ENCODE peak calls at places on chromosomes 7 and 10, in seven cellular contexts. U, E, M, R, A, Z and X are unnamed samples.

GRCh38 chr7:39911167-39911566 is 38.9 kb upstream of the CDK13 start:
- DNase-seq in U (no peak), E (no peak), M (no peak), R (no peak), A (no peak), Z (no peak), X (no peak)

GRCh38 chr10:96305019-96305418 is 785 bp downstream of the DNTT start:
- DNase-seq in U (no peak), E (no peak), M (no peak), R (no peak), A (no peak), Z (no peak), X (no peak)

GRCh38 chr7:149495785-149496641 is 1.6 kb downstream of the ZNF746 start:
- DNase-seq in U (peak; percentile 60), E (no peak), M (peak; percentile 21), R (no peak), A (peak; percentile 86), Z (no peak), X (no peak)

GRCh38 chr10:14377591-14377990 is 46.9 kb upstream of the FRMD4A start:
- DNase-seq in U (no peak), E (no peak), M (no peak), R (no peak), A (no peak), Z (no peak), X (no peak)

GRCh38 chr10:75655791-75656451 is 224.5 kb downstream of the LRMDA start:
- DNase-seq in U (no peak), E (no peak), M (no peak), R (no peak), A (peak; percentile 54), Z (no peak), X (no peak)

GRCh38 chr10:94853065-94853464 is 85.4 kb upstream of the CYP2C9 start:
- DNase-seq in U (no peak), E (no peak), M (no peak), R (no peak), A (no peak), Z (no peak), X (no peak)

GRCh38 chr10:132444877-132445351 is 47.9 kb downstream of the PWWP2B start:
- DNase-seq in U (peak; percentile 63), E (no peak), M (no peak), R (no peak), A (no peak), Z (peak; percentile 47), X (no peak)

GRCh38 chr7:123355576-123356195 is 155.9 kb upstream of the SLC13A1 start:
- DNase-seq in U (no peak), E (no peak), M (no peak), R (no peak), A (no peak), Z (no peak), X (no peak)

GRCh38 chr7:64192775-64193174 is 14.2 kb upstream of the ZNF735 start:
- DNase-seq in U (no peak), E (no peak), M (no peak), R (no peak), A (no peak), Z (no peak), X (no peak)

GRCh38 chr7:1844336-1844955 is 174.4 kb downstream of the ELFN1 start:
- DNase-seq in U (no peak), E (no peak), M (no peak), R (no peak), A (peak; percentile 38), Z (no peak), X (no peak)

GRCh38 chr10:69837261-69837660 is 35.6 kb downstream of the COL13A1 start:
- DNase-seq in U (no peak), E (no peak), M (no peak), R (no peak), A (no peak), Z (no peak), X (no peak)

GRCh38 chr10:13335881-13336280 is 12.2 kb downstream of the SEPHS1 start:
- DNase-seq in U (peak; percentile 32), E (no peak), M (no peak), R (no peak), A (peak; percentile 4), Z (no peak), X (no peak)

GRCh38 chr7:99472561-99473314 is at the start of gene ZNF789:
- DNase-seq in U (peak; percentile 97), E (peak; percentile 98), M (peak; percentile 72), R (peak; percentile 99), A (peak; percentile 99), Z (peak; percentile 94), X (peak; percentile 95)

GRCh38 chr10:100183482-100183881 is 2.3 kb downstream of the ERLIN1 start:
- DNase-seq in U (peak; percentile 74), E (no peak), M (no peak), R (no peak), A (no peak), Z (no peak), X (no peak)

GRCh38 chr10:121154846-121155245 is 303.7 kb downstream of the WDR11 start:
- DNase-seq in U (no peak), E (no peak), M (peak; percentile 25), R (no peak), A (no peak), Z (peak; percentile 72), X (no peak)

GRCh38 chr7:107961399-107961798 is 41.6 kb downstream of the LAMB1 start:
- DNase-seq in U (no peak), E (no peak), M (no peak), R (no peak), A (no peak), Z (no peak), X (no peak)

GRCh38 chr7:19249281-19249680 is 104.1 kb upstream of the FERD3L start:
- DNase-seq in U (no peak), E (no peak), M (no peak), R (no peak), A (no peak), Z (no peak), X (no peak)

GRCh38 chr7:2982831-2983230 is 60.8 kb downstream of the CARD11 start:
- DNase-seq in U (peak; percentile 70), E (peak; percentile 26), M (no peak), R (no peak), A (peak; percentile 50), Z (no peak), X (no peak)

GRCh38 chr7:105799677-105800076 is 76.7 kb downstream of the ATXN7L1 start:
- DNase-seq in U (no peak), E (no peak), M (no peak), R (no peak), A (no peak), Z (no peak), X (no peak)

GRCh38 chr7:20642171-20642570 is 26.7 kb downstream of the ABCB5 start:
- DNase-seq in U (no peak), E (no peak), M (no peak), R (no peak), A (no peak), Z (no peak), X (no peak)

GRCh38 chr7:139972000-139972399 is 90.8 kb downstream of the PARP12 start:
- DNase-seq in U (no peak), E (no peak), M (no peak), R (no peak), A (no peak), Z (peak; percentile 46), X (no peak)

GRCh38 chr10:104300736-104301292 is 31.8 kb downstream of the GSTO2 start:
- DNase-seq in U (no peak), E (no peak), M (peak; percentile 97), R (no peak), A (peak; percentile 87), Z (peak; percentile 93), X (no peak)

GRCh38 chr7:45130910-45131309 is 19.4 kb upstream of the TBRG4 start:
- DNase-seq in U (no peak), E (no peak), M (no peak), R (no peak), A (no peak), Z (no peak), X (no peak)

GRCh38 chr10:62130948-62131347 is 137.7 kb downstream of the RTKN2 start:
- DNase-seq in U (no peak), E (no peak), M (no peak), R (no peak), A (no peak), Z (no peak), X (no peak)

GRCh38 chr7:25891591-25891990 is 260.4 kb upstream of the NFE2L3 start:
- DNase-seq in U (no peak), E (no peak), M (no peak), R (no peak), A (no peak), Z (no peak), X (no peak)

GRCh38 chr7:29469984-29470557 is 93.6 kb upstream of the PRR15 start:
- DNase-seq in U (no peak), E (no peak), M (no peak), R (no peak), A (no peak), Z (no peak), X (no peak)

GRCh38 chr10:133157662-133158436 is 2.2 kb upstream of the KNDC1 start:
- DNase-seq in U (no peak), E (no peak), M (no peak), R (no peak), A (no peak), Z (no peak), X (no peak)